ENCODE peak calls at places on chromosomes 5 and 9, in seven cellular contexts. Z, I, O, W, E, B and S are unnamed samples.

GRCh38 chr5:141914154-141914743 is 9.4 kb upstream of the DELE1 start:
- DNase-seq in Z (peak), I (peak), O (no peak), W (peak), E (peak), B (peak), S (no peak)

GRCh38 chr5:36300927-36301540 is 668 bp downstream of the RANBP3L start:
- DNase-seq in Z (no peak), I (no peak), O (no peak), W (no peak), E (no peak), B (no peak), S (no peak)

GRCh38 chr5:72452515-72453259 is 54.5 kb downstream of the ZNF366 start:
- DNase-seq in Z (no peak), I (peak), O (peak), W (no peak), E (no peak), B (no peak), S (peak)

GRCh38 chr5:32507738-32508434 is 63.3 kb upstream of the ZFR start:
- DNase-seq in Z (no peak), I (peak), O (peak), W (no peak), E (no peak), B (no peak), S (peak)

GRCh38 chr9:33921967-33922895 is 105.3 kb downstream of the UBE2R2 start:
- DNase-seq in Z (peak), I (peak), O (peak), W (peak), E (peak), B (no peak), S (peak)

GRCh38 chr5:68177676-68178075 is 37.9 kb upstream of the PIK3R1 start:
- DNase-seq in Z (no peak), I (no peak), O (no peak), W (no peak), E (no peak), B (no peak), S (no peak)

GRCh38 chr5:147188200-147189108 is 46.4 kb upstream of the STK32A start:
- DNase-seq in Z (peak), I (peak), O (peak), W (no peak), E (peak), B (no peak), S (peak)

GRCh38 chr9:99326112-99326916 is 104.2 kb downstream of the SEC61B start:
- DNase-seq in Z (no peak), I (no peak), O (no peak), W (no peak), E (no peak), B (no peak), S (peak)

GRCh38 chr9:112174965-112175795 is at the start of gene SUSD1:
- DNase-seq in Z (peak), I (no peak), O (peak), W (peak), E (peak), B (peak), S (no peak)

GRCh38 chr5:61519728-61520277 is 187.7 kb downstream of the ZSWIM6 start:
- DNase-seq in Z (no peak), I (no peak), O (no peak), W (no peak), E (no peak), B (no peak), S (no peak)

GRCh38 chr5:155833282-155833681 is 493.7 kb upstream of the SGCD start:
- DNase-seq in Z (no peak), I (no peak), O (no peak), W (no peak), E (peak), B (no peak), S (no peak)

GRCh38 chr9:108724669-108725068 is 131.1 kb downstream of the ACTL7B start:
- DNase-seq in Z (no peak), I (no peak), O (no peak), W (no peak), E (no peak), B (no peak), S (peak)

GRCh38 chr5:54525692-54526091 is 8.1 kb downstream of the SNX18 start:
- DNase-seq in Z (no peak), I (no peak), O (no peak), W (no peak), E (no peak), B (no peak), S (no peak)

GRCh38 chr9:31799953-31800609 is 584.4 kb upstream of the ACO1 start:
- DNase-seq in Z (peak), I (peak), O (peak), W (no peak), E (no peak), B (no peak), S (peak)

GRCh38 chr9:347667-348292 is 133.1 kb downstream of the DOCK8 start:
- DNase-seq in Z (no peak), I (peak), O (peak), W (no peak), E (peak), B (no peak), S (peak)

GRCh38 chr5:179347581-179347980 is 2.3 kb upstream of the ADAMTS2 start:
- DNase-seq in Z (no peak), I (no peak), O (no peak), W (no peak), E (no peak), B (no peak), S (no peak)

GRCh38 chr9:72886386-72886785 is 66.5 kb downstream of the ALDH1A1 start:
- DNase-seq in Z (no peak), I (no peak), O (no peak), W (no peak), E (no peak), B (no peak), S (no peak)

GRCh38 chr9:90107021-90107771 is 502.4 kb downstream of the GADD45G start:
- DNase-seq in Z (no peak), I (no peak), O (peak), W (no peak), E (no peak), B (no peak), S (peak)

GRCh38 chr5:122665087-122665486 is 109.8 kb upstream of the SNX2 start:
- DNase-seq in Z (no peak), I (peak), O (no peak), W (no peak), E (no peak), B (no peak), S (no peak)

GRCh38 chr5:126628102-126628501 is 27.4 kb downstream of the PHAX start:
- DNase-seq in Z (no peak), I (no peak), O (no peak), W (no peak), E (no peak), B (no peak), S (no peak)

GRCh38 chr5:134099288-134099872 is 15.1 kb upstream of the TCF7 start:
- DNase-seq in Z (no peak), I (no peak), O (no peak), W (no peak), E (no peak), B (no peak), S (no peak)

GRCh38 chr5:169716287-169716686 is 79.2 kb downstream of the DOCK2 start:
- DNase-seq in Z (no peak), I (peak), O (no peak), W (no peak), E (no peak), B (no peak), S (peak)

GRCh38 chr9:88925471-88925870 is 65.8 kb upstream of the S1PR3 start:
- DNase-seq in Z (no peak), I (no peak), O (no peak), W (no peak), E (no peak), B (no peak), S (no peak)

GRCh38 chr5:40165789-40166728 is 513.7 kb upstream of the PTGER4 start:
- DNase-seq in Z (peak), I (peak), O (no peak), W (no peak), E (no peak), B (no peak), S (peak)

GRCh38 chr5:34538026-34538672 is 118.0 kb upstream of the RAI14 start:
- DNase-seq in Z (no peak), I (peak), O (no peak), W (no peak), E (no peak), B (no peak), S (peak)

GRCh38 chr9:19495186-19496028 is 86.6 kb downstream of the ACER2 start:
- DNase-seq in Z (no peak), I (no peak), O (no peak), W (no peak), E (no peak), B (no peak), S (no peak)
- TF ChIP-seq CTCF in Z (no peak), I (no peak), O (no peak), W (no peak), E (no peak), B (no peak), S (no peak)

GRCh38 chr9:121023064-121023463 is 27.0 kb downstream of the C5 start:
- DNase-seq in Z (no peak), I (peak), O (peak), W (no peak), E (peak), B (no peak), S (peak)
- TF ChIP-seq CTCF in Z (peak), I (peak), O (no peak), W (no peak), E (peak), B (no peak), S (peak)

DNA sequence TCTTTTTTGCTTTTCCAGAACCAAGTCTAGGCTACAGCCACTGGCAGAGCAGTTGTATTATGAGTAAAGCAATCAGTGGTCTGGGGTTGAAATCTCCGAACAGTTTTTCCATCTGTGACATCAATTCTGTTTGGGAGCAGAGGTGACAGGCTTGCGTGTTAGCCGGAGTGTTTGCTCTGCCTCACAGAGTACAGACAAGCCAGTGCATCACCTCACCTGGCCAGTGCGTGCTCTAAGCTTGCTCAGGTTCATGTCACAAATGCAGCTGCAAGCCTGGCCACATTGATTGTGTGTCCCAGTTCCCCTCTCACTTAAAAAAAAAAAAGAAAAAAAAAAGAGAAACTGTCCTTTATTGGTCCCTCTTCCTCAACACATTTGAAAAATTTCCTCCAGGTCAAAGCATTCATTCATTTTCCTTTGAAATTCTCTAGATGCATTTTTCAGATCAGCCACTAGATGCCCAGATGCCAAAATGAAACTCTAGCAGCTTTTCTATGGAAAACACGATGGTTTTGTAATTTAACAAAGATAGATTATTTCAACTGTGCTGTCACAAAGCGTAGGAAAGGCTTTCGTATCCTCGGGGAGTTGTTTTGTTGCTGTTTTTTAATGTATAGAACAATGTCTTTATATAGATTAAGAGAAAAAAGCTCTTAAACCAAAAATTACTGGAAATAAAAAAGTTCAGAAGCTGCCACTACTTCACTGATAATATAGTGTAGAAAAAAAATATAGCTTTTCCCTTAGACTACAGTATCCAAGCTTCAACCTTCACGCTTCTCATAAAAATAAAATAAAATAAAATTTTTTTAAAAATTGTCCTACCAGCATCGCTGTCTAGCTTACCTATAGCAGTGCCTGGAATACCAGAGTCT is 585.5 kb downstream of the TLE1 start:
- DNase-seq in Z (no peak), I (no peak), O (peak), W (no peak), E (peak), B (no peak), S (no peak)
- TF ChIP-seq CTCF in Z (peak), I (peak), O (peak), W (peak), E (peak), B (peak), S (peak)

GRCh38 chr9:85332487-85332886 is 409.3 kb downstream of the AGTPBP1 start:
- DNase-seq in Z (no peak), I (no peak), O (peak), W (peak), E (peak), B (no peak), S (no peak)
- TF ChIP-seq CTCF in Z (no peak), I (no peak), O (no peak), W (peak), E (peak), B (no peak), S (no peak)

DNA sequence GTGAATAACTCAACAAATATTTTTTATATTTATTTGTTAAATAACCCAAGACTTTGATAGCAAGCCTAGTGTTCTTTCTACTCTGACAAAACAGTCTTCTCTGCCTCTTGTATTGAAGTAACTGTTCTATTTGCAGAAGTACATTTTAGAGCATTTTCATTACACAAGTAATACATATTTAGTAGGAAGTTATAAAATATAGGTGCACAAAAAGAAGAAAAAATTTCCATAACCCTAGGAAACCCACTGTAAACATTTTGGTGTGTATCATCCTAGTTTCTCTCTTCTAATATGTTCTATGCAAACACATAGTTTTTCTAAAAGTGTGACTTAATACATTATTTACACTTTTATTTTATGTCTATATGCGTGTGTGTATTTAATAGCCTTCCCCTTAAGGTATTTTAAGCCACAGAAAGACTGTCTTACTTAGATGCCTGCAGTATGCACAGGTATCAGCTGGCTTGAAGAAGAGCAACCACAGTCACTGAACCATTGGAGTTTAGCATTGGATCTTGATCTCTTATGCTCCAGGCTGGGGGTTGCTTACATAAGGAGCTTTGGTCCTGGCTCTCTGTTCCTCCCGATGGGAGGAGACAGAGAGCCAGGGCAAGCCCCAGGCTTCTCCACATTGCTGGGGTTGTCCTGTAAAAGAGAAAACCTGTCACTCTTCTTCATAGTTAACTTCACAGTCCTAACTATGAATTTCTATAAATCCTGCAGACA is 3.8 kb downstream of the SELENOP start:
- DNase-seq in Z (no peak), I (no peak), O (no peak), W (no peak), E (no peak), B (no peak), S (no peak)
- TF ChIP-seq CTCF in Z (no peak), I (no peak), O (no peak), W (no peak), E (no peak), B (no peak), S (no peak)

DNA sequence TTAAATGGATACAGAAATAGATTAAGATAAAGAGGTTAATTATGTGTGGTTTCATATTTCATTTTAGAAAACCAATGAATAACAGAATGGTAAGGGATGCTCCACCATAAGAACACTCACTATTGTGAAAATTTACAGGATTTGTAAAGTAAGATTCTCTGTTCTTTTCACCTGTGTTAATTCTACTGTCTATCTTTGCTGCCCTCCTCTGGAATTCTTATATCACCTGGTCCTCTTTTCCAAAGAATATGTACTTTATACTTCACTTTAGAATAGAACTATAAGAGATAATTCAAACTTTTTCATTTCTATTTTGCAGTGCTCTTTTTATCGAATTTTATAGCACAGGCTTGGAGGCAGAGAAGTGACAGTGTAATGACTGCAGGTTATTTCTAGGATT is 213.4 kb downstream of the LURAP1L start:
- DNase-seq in Z (no peak), I (no peak), O (no peak), W (no peak), E (no peak), B (no peak), S (no peak)
- TF ChIP-seq CTCF in Z (no peak), I (no peak), O (peak), W (no peak), E (peak), B (no peak), S (no peak)

GRCh38 chr5:171801-172331 is 19.4 kb upstream of the LRRC14B start:
- DNase-seq in Z (no peak), I (no peak), O (no peak), W (peak), E (no peak), B (peak), S (no peak)
- TF ChIP-seq CTCF in Z (no peak), I (no peak), O (no peak), W (no peak), E (no peak), B (no peak), S (no peak)

DNA sequence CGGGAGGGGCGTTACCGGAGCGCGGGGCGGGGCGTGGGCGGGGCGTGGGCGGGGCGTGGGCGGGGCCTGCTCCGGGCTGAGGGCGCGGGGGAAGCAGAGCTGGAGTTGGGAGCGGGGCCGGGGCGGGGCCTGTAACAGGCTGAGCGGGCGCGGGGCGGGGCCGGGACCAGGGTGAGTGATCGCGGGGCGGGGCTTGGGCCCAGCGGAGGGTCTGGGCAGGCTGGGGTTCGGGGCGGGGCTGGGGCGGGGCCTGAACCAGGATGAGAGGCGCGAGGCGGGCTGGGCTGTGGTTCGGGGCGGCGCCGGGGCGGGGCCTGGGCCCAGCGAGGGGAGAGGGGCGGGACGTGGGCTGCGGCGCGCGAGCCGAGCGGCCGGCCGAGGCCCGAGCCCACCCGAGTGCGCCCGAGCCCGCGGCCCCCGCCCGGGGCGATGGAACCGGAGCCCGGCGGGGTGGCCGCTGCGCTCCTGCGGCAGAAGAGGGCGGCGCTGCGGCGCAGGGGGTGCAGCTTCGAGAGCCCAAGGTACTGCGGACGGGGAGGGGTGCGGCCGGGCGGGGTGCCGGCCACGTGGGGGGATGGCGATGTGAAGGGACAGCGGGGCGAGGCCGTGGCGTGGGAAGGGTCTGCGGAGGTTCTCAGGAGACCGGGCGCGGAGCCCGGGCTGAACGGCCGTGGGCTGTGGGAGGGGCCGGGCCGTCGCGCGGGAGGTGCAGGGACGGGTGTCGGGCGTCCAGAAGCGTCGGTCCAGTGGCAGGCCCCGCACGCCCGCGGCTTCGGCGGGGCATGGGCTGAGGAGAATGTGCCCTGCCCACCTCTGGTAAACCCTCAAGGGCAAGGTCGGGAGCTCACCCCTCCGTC is 39.5 kb upstream of the GARNL3 start:
- DNase-seq in Z (peak), I (peak), O (peak), W (peak), E (peak), B (peak), S (peak)
- TF ChIP-seq CTCF in Z (no peak), I (no peak), O (peak), W (no peak), E (no peak), B (no peak), S (no peak)